ENCODE peak calls at places on chromosomes 12 and 14, in nine cellular contexts. C is GM20000; R is astrocyte of the spinal cord; W is H9; D is EL; G is endothelial cell; X is activated T-cell treated with anti-CD3 and anti-CD28 coated beads for 24 hours; P is activated CD4-positive, CD25-positive, alpha-beta regulatory T cell; B is kidney. F is an unnamed sample.

GRCh38 chr12:71662861-71663560 is 637 bp downstream of the ZFC3H1 start:
- DNase-seq in G (peak), R (peak), P (peak), X (peak), C (peak), D (peak), W (peak), B (peak), F (peak)

GRCh38 chr12:68222336-68222735 is 3.3 kb downstream of the IL26 start:
- DNase-seq in G (peak), B (no peak), R (no peak), X (no peak), W (no peak), C (no peak), P (no peak), D (no peak), F (no peak)

GRCh38 chr12:22018860-22019259 is 27.2 kb upstream of the CMAS start:
- DNase-seq in C (no peak), W (no peak), G (no peak), B (no peak), P (no peak), D (peak), R (peak), X (no peak), F (peak)

GRCh38 chr12:124518051-124518932 is 49.1 kb downstream of the NCOR2 start:
- DNase-seq in X (no peak), G (no peak), B (peak), W (no peak), P (no peak), R (peak), C (no peak), D (peak), F (no peak)

GRCh38 chr12:115478505-115478904 is 794.5 kb upstream of the TBX3 start:
- DNase-seq in C (no peak), B (no peak), R (no peak), P (no peak), G (no peak), D (no peak), X (no peak), W (no peak), F (no peak)

GRCh38 chr14:104109731-104110361 is 24.3 kb downstream of the ASPG start:
- DNase-seq in D (no peak), R (no peak), C (no peak), W (no peak), G (no peak), X (no peak), P (no peak), B (peak), F (no peak)

GRCh38 chr14:99862111-99862510 is 68.9 kb downstream of the EML1 start:
- DNase-seq in R (peak), B (no peak), D (peak), G (no peak), P (no peak), W (no peak), X (no peak), C (no peak), F (no peak)

GRCh38 chr12:114168061-114168460 is 201.9 kb upstream of the RBM19 start:
- DNase-seq in X (no peak), C (no peak), R (peak), B (no peak), D (peak), W (no peak), P (no peak), G (no peak), F (no peak)

GRCh38 chr14:104104006-104104901 is 18.8 kb downstream of the ASPG start:
- DNase-seq in R (no peak), B (peak), W (no peak), C (no peak), X (no peak), P (no peak), D (no peak), G (no peak), F (no peak)

GRCh38 chr12:65631621-65632111 is 192.6 kb upstream of the HMGA2 start:
- DNase-seq in W (no peak), G (no peak), C (no peak), D (peak), P (no peak), B (no peak), R (peak), X (no peak), F (no peak)

GRCh38 chr14:93089501-93090269 is 26.0 kb downstream of the ITPK1 start:
- DNase-seq in P (no peak), W (no peak), X (no peak), C (no peak), D (peak), B (peak), G (no peak), R (no peak), F (no peak)

GRCh38 chr12:79156846-79157463 is 292.4 kb downstream of the SYT1 start:
- DNase-seq in R (no peak), X (no peak), D (no peak), G (no peak), P (no peak), C (no peak), W (no peak), B (no peak), F (no peak)

GRCh38 chr12:42789808-42790760 is 200.5 kb upstream of the PRICKLE1 start:
- DNase-seq in X (no peak), G (no peak), D (no peak), P (no peak), R (no peak), W (no peak), B (no peak), C (no peak), F (no peak)

GRCh38 chr12:84272324-84272723 is 640.3 kb downstream of the SLC6A15 start:
- DNase-seq in C (no peak), X (no peak), B (no peak), P (no peak), G (no peak), R (no peak), W (no peak), D (no peak), F (no peak)

GRCh38 chr12:57627504-57628279 is 5.3 kb downstream of the B4GALNT1 start:
- DNase-seq in R (no peak), P (no peak), D (no peak), W (no peak), C (no peak), X (no peak), G (peak), B (peak), F (no peak)

GRCh38 chr12:46404225-46404631 is 31.7 kb upstream of the SLC38A2 start:
- DNase-seq in G (no peak), B (no peak), W (no peak), D (peak), R (peak), C (no peak), X (no peak), P (no peak), F (no peak)

GRCh38 chr12:49983892-49984291 is 11.1 kb downstream of the AQP6 start:
- DNase-seq in G (no peak), D (peak), B (no peak), P (no peak), X (no peak), W (no peak), R (peak), C (no peak), F (peak)

GRCh38 chr14:89252887-89253532 is 164.0 kb downstream of the FOXN3 start:
- DNase-seq in B (no peak), P (no peak), R (no peak), C (no peak), G (no peak), D (no peak), W (peak), X (no peak), F (no peak)

GRCh38 chr12:43835656-43836454 is at the start of gene TMEM117:
- DNase-seq in D (peak), P (peak), G (peak), R (peak), B (peak), C (peak), X (peak), W (peak), F (peak)

GRCh38 chr12:127677537-127678131 is 589.3 kb upstream of the TMEM132C start:
- DNase-seq in B (peak), C (peak), P (no peak), X (peak), R (peak), W (peak), G (peak), D (peak), F (peak)

GRCh38 chr14:32354716-32355115 is 25.6 kb downstream of the AKAP6 start:
- DNase-seq in G (no peak), B (no peak), R (no peak), X (no peak), P (no peak), C (no peak), W (no peak), D (no peak), F (no peak)

GRCh38 chr12:79555006-79555925 is 135.5 kb downstream of the PAWR start:
- DNase-seq in W (no peak), B (no peak), D (peak), X (no peak), P (no peak), G (no peak), R (peak), C (no peak), F (no peak)

GRCh38 chr12:117025481-117026151 is 73.6 kb downstream of the TESC start:
- DNase-seq in R (peak), B (peak), G (peak), W (peak), D (peak), P (peak), X (peak), C (peak), F (peak)

GRCh38 chr12:68932701-68933563 is at the start of gene CPM:
- DNase-seq in B (peak), D (peak), X (peak), R (no peak), G (peak), P (peak), W (peak), C (peak), F (peak)

GRCh38 chr12:98499668-98500456 is 15.5 kb upstream of the TMPO start:
- DNase-seq in B (no peak), G (no peak), X (no peak), C (no peak), R (no peak), D (no peak), W (peak), P (no peak), F (no peak)

GRCh38 chr12:118430516-118430915 is 54.2 kb downstream of the SUDS3 start:
- DNase-seq in X (no peak), P (no peak), D (peak), R (no peak), G (no peak), C (no peak), W (no peak), B (no peak), F (no peak)

GRCh38 chr14:59769586-59769985 is 101.0 kb downstream of the RTN1 start:
- DNase-seq in C (no peak), W (no peak), D (no peak), R (no peak), X (no peak), P (no peak), B (no peak), G (no peak), F (no peak)

GRCh38 chr14:31024577-31025334 is 693 bp upstream of the AP4S1 start:
- DNase-seq in R (peak), G (no peak), D (peak), P (no peak), X (no peak), C (no peak), W (no peak), B (no peak), F (no peak)

GRCh38 chr14:65729547-65729946 is 317.0 kb downstream of the FUT8 start:
- DNase-seq in W (no peak), B (no peak), G (no peak), P (no peak), C (no peak), X (no peak), R (no peak), D (no peak), F (no peak)

GRCh38 chr12:71896171-71896570 is 42.5 kb upstream of the TPH2 start:
- DNase-seq in P (no peak), G (no peak), W (no peak), X (no peak), B (no peak), C (no peak), D (no peak), R (no peak), F (no peak)

GRCh38 chr12:88985631-88986030 is 366.7 kb downstream of the DUSP6 start:
- DNase-seq in P (no peak), D (peak), C (no peak), W (no peak), X (no peak), R (no peak), B (no peak), G (no peak), F (no peak)

GRCh38 chr14:90677484-90678045 is 138.7 kb downstream of the TTC7B start:
- DNase-seq in P (no peak), C (no peak), X (peak), B (no peak), G (no peak), W (no peak), D (peak), R (peak), F (no peak)

GRCh38 chr14:42045393-42045792 is 438.7 kb downstream of the LRFN5 start:
- DNase-seq in R (no peak), D (no peak), X (no peak), C (no peak), P (no peak), G (no peak), W (no peak), B (no peak), F (no peak)

GRCh38 chr14:104084251-104085002 is 1.1 kb upstream of the ASPG start:
- DNase-seq in P (no peak), B (no peak), X (no peak), G (no peak), D (no peak), R (no peak), C (no peak), W (no peak), F (no peak)

GRCh38 chr14:31137214-31137889 is 70.2 kb downstream of the HECTD1 start:
- DNase-seq in P (no peak), G (no peak), B (no peak), D (no peak), C (no peak), X (no peak), W (no peak), R (no peak), F (no peak)

GRCh38 chr12:130745921-130746320 is 29.8 kb upstream of the RIMBP2 start:
- DNase-seq in B (no peak), X (no peak), C (no peak), D (no peak), G (no peak), R (no peak), W (no peak), P (no peak), F (no peak)

GRCh38 chr12:51788876-51789275 is 59.6 kb downstream of the FIGNL2 start:
- DNase-seq in R (peak), C (no peak), X (no peak), D (peak), G (no peak), P (no peak), B (no peak), W (no peak), F (no peak)

GRCh38 chr12:116280590-116281290 is 3.2 kb upstream of the MED13L start:
- DNase-seq in G (no peak), W (no peak), R (no peak), X (no peak), C (no peak), B (no peak), D (no peak), P (no peak), F (no peak)

GRCh38 chr12:104057771-104058197 is 6.5 kb upstream of the HCFC2 start:
- DNase-seq in P (no peak), B (no peak), D (peak), X (no peak), C (peak), R (peak), G (no peak), W (no peak), F (peak)